ENCODE peak calls at places on chromosome 7, in ten cellular contexts. V, W, G, P, B, A, C, S, E and Z are unnamed samples.

GRCh38 chr7:109456116-109456515 is 886.4 kb downstream of the DNAJB9 start:
- DNase-seq in B (no peak), V (no peak), G (no peak), A (no peak), S (no peak), C (no peak), W (no peak), E (no peak), P (no peak), Z (no peak)

GRCh38 chr7:73738220-73738611 is 386 bp downstream of the ABHD11 start:
- DNase-seq in W (peak), C (no peak), B (peak), A (no peak), S (peak), E (peak), V (peak), P (peak), G (peak), Z (peak)

GRCh38 chr7:44581426-44581906 is 565 bp downstream of the TMED4 start:
- DNase-seq in A (no peak), E (peak), P (no peak), S (peak), G (no peak), V (peak), W (peak), B (no peak), C (peak), Z (no peak)

GRCh38 chr7:6656413-6656812 is 19.3 kb downstream of the ZNF316 start:
- DNase-seq in P (no peak), S (no peak), W (no peak), E (no peak), A (no peak), V (no peak), G (no peak), C (no peak), B (no peak), Z (no peak)

GRCh38 chr7:22109761-22110160 is 164.1 kb upstream of the CDCA7L start:
- DNase-seq in S (peak), B (no peak), W (no peak), E (peak), V (no peak), G (peak), P (peak), A (no peak), C (no peak), Z (no peak)

GRCh38 chr7:134547738-134548054 is 1.2 kb upstream of the AKR1B15 start:
- DNase-seq in P (peak), S (peak), A (peak), W (peak), E (peak), G (peak), V (peak), C (no peak), B (peak), Z (no peak)

GRCh38 chr7:67753891-67754290 is 757.3 kb downstream of the TYW1 start:
- DNase-seq in A (no peak), P (no peak), C (no peak), V (no peak), E (no peak), W (peak), B (no peak), S (peak), G (peak), Z (no peak)

GRCh38 chr7:68133045-68133444 is 1136.4 kb downstream of the TYW1 start:
- DNase-seq in A (no peak), S (no peak), C (no peak), E (no peak), B (no peak), P (no peak), G (no peak), V (no peak), W (no peak), Z (no peak)

GRCh38 chr7:3154317-3154716 is 110.7 kb upstream of the CARD11 start:
- DNase-seq in V (peak), C (no peak), B (no peak), E (no peak), P (no peak), G (no peak), W (no peak), A (no peak), S (no peak), Z (no peak)
- TF ChIP-seq CTCF in V (no peak), C (no peak), B (no peak), E (no peak), P (no peak), G (no peak), W (no peak), A (no peak), S (no peak), Z (no peak)

GRCh38 chr7:584820-585219 is 65.2 kb upstream of the PDGFA start:
- DNase-seq in G (no peak), P (no peak), S (no peak), A (no peak), B (no peak), C (no peak), W (no peak), V (no peak), E (no peak), Z (no peak)

GRCh38 chr7:582081-582835 is 62.6 kb upstream of the PDGFA start:
- DNase-seq in G (no peak), V (no peak), E (no peak), S (no peak), A (no peak), C (no peak), P (no peak), W (no peak), B (no peak), Z (no peak)

GRCh38 chr7:584122-584465 is 64.4 kb upstream of the PDGFA start:
- DNase-seq in B (no peak), A (no peak), G (no peak), V (no peak), W (no peak), E (peak), S (no peak), C (no peak), P (no peak), Z (no peak)

GRCh38 chr7:583410-584121 is 63.9 kb upstream of the PDGFA start:
- DNase-seq in B (no peak), G (no peak), W (no peak), S (no peak), A (no peak), E (no peak), V (no peak), P (no peak), C (no peak), Z (no peak)

GRCh38 chr7:582931-583330 is 63.3 kb upstream of the PDGFA start:
- DNase-seq in W (no peak), S (no peak), B (no peak), P (no peak), A (no peak), G (no peak), E (no peak), C (no peak), V (no peak), Z (no peak)
- H3K4me3 ChIP-seq in W (no peak), S (no peak), B (no peak), P (no peak), A (no peak), G (no peak), E (no peak), C (no peak), V (no peak), Z (no peak)

DNA sequence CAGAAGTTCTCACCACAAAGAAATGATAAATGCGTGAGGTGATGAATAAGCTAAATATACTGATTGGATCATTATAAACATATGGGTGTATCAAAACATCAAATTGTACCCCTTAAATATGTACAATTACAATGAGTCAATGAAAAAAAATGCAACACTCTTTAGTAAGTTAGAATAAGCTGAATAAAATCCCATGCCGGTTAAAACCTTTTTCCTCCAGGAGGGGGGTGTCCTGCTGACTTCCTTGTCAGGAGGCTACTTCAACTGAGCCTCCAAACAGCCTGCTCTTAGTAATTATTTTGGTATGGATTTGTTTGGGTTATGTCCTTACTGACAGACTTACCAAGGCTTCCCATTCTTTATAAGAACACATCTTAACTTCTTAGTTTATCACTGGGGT is 649.1 kb downstream of the INHBA start:
- DNase-seq in S (no peak), E (no peak), W (no peak), B (peak), P (no peak), C (no peak), A (no peak), G (peak), V (no peak), Z (no peak)
- TF ChIP-seq CTCF in S (no peak), E (no peak), W (no peak), B (no peak), P (no peak), C (no peak), A (no peak), G (peak), V (no peak), Z (no peak)

GRCh38 chr7:27160147-27160545 is 3.7 kb upstream of the HOXA7 start:
- DNase-seq in A (no peak), E (no peak), W (peak), G (no peak), V (peak), C (peak), B (no peak), S (peak), P (no peak), Z (no peak)
- H3K4me3 ChIP-seq in A (peak), E (peak), W (peak), G (peak), V (peak), C (peak), B (peak), S (no peak), P (peak), Z (peak)

GRCh38 chr7:29976673-29977072 is 12.9 kb downstream of the SCRN1 start:
- DNase-seq in S (peak), B (peak), E (no peak), P (peak), A (no peak), V (no peak), G (no peak), C (peak), W (no peak), Z (no peak)

GRCh38 chr7:29976265-29976664 is 13.3 kb downstream of the SCRN1 start:
- DNase-seq in E (no peak), A (no peak), B (no peak), W (no peak), V (no peak), P (no peak), C (no peak), S (no peak), G (peak), Z (no peak)

GRCh38 chr7:29975564-29975963 is 14.0 kb downstream of the SCRN1 start:
- DNase-seq in S (no peak), E (no peak), G (no peak), P (no peak), V (no peak), B (no peak), C (no peak), A (no peak), W (no peak), Z (no peak)

GRCh38 chr7:29980151-29980550 is 9.4 kb downstream of the SCRN1 start:
- DNase-seq in A (no peak), B (no peak), C (no peak), G (no peak), S (no peak), W (no peak), V (no peak), P (no peak), E (no peak), Z (no peak)

GRCh38 chr7:29977926-29978652 is 11.5 kb downstream of the SCRN1 start:
- DNase-seq in C (no peak), G (no peak), V (no peak), P (peak), S (no peak), A (no peak), W (no peak), E (no peak), B (no peak), Z (no peak)
- TF ChIP-seq CTCF in C (no peak), G (no peak), V (no peak), P (no peak), S (no peak), A (no peak), W (no peak), E (no peak), B (no peak), Z (no peak)